ENCODE peak calls at places on chromosomes 2 and 18, in seven cellular contexts. Y is A549, M is prostate gland, L is WERI-Rb-1, H is IMR-90, Z is psoas muscle, V is ovary. F is an unnamed sample.

GRCh38 chr2:102103992-102104871 is 38.3 kb upstream of the IL1R1 start:
- DNase-seq in Y (peak; percentile 71), M (peak; percentile 69), L (no peak), H (peak; percentile 94), Z (peak; percentile 90), V (peak; percentile 66), F (peak; percentile 22)

GRCh38 chr2:235314371-235314915 is 179.4 kb upstream of the AGAP1 start:
- DNase-seq in Y (no peak), M (no peak), L (no peak), H (no peak), Z (no peak), V (no peak), F (no peak)

GRCh38 chr2:10548626-10549025 is 100.5 kb upstream of the ODC1 start:
- DNase-seq in Y (no peak), M (no peak), L (peak; percentile 85), H (peak; percentile 16), Z (no peak), V (no peak), F (no peak)

GRCh38 chr2:71100195-71100964 is 29.6 kb downstream of the MCEE start:
- DNase-seq in Y (peak; percentile 74), M (peak; percentile 35), L (peak; percentile 80), H (peak; percentile 70), Z (peak; percentile 66), V (no peak), F (peak; percentile 34)

GRCh38 chr2:3299703-3300102 is 77.9 kb downstream of the EIPR1 start:
- DNase-seq in Y (no peak), M (no peak), L (no peak), H (no peak), Z (no peak), V (no peak), F (no peak)

GRCh38 chr2:67865871-67866386 is 196.9 kb downstream of the C1D start:
- DNase-seq in Y (no peak), M (no peak), L (no peak), H (no peak), Z (no peak), V (no peak), F (no peak)

GRCh38 chr2:106160786-106161261 is 33.3 kb downstream of the UXS1 start:
- DNase-seq in Y (no peak), M (no peak), L (no peak), H (no peak), Z (peak; percentile 72), V (no peak), F (peak; percentile 44)

GRCh38 chr2:120684691-120685402 is 50.8 kb upstream of the GLI2 start:
- DNase-seq in Y (no peak), M (no peak), L (no peak), H (peak; percentile 72), Z (no peak), V (no peak), F (no peak)

GRCh38 chr18:10046178-10046807 is 132.5 kb downstream of the VAPA start:
- DNase-seq in Y (no peak), M (no peak), L (no peak), H (no peak), Z (no peak), V (no peak), F (no peak)

GRCh38 chr2:24492283-24493272 is 1.5 kb downstream of the NCOA1 start:
- DNase-seq in Y (no peak), M (peak; percentile 12), L (no peak), H (no peak), Z (no peak), V (no peak), F (no peak)

DNA sequence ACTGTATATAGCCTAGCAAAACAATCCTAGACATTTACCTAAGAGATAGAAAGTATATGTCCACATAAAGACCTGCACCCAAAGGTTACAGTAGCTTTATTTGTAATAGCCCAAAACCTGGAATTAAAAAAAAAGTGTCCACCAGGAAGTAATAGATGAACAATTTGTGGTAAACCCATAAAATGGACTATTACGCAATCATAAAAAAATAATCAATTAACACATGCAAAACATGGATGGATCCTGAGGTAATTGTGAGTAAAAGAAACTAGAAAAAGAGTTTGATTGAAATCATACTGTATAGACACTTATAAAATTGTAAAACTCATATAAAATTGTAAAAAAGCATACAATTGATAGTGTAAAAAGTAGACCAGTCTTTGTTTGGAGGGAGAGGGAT is 673.0 kb upstream of the ZNF804A start:
- DNase-seq in Y (no peak), M (no peak), L (no peak), H (no peak), Z (no peak), V (no peak), F (no peak)
- H3K9me3 ChIP-seq in Y (no peaks in the 10 kb centered on the region), M (no peaks in the 10 kb centered on the region), L (no peaks in the 10 kb centered on the region), H (peaks cover 7% of the 10 kb centered on the region), Z (peaks cover 17% of the 10 kb centered on the region), V (no peaks in the 10 kb centered on the region), F (peaks cover 7% of the 10 kb centered on the region)

GRCh38 chr2:43464546-43464945 is 131.3 kb downstream of the THADA start:
- DNase-seq in Y (no peak), M (no peak), L (no peak), H (peak; percentile 23), Z (peak; percentile 55), V (peak; percentile 48), F (no peak)

GRCh38 chr2:43467889-43468288 is 127.9 kb downstream of the THADA start:
- DNase-seq in Y (no peak), M (no peak), L (no peak), H (peak; percentile 63), Z (no peak), V (no peak), F (no peak)

GRCh38 chr2:43462866-43463641 is 132.8 kb downstream of the THADA start:
- DNase-seq in Y (peak; percentile 41), M (peak; percentile 71), L (no peak), H (no peak), Z (no peak), V (no peak), F (no peak)

GRCh38 chr2:43461461-43462073 is 134.3 kb downstream of the THADA start:
- DNase-seq in Y (no peak), M (no peak), L (no peak), H (no peak), Z (no peak), V (no peak), F (no peak)

GRCh38 chr2:43465234-43465633 is 130.6 kb downstream of the THADA start:
- DNase-seq in Y (no peak), M (no peak), L (no peak), H (no peak), Z (no peak), V (no peak), F (no peak)
- H3K27ac ChIP-seq in Y (no peak overlapping the region), M (peak overlapping the region; percentile 26), L (no peak overlapping the region), H (peak overlapping the region; percentile 60), Z (no peak overlapping the region), V (peak overlapping the region; percentile 67), F (no peak overlapping the region)

DNA sequence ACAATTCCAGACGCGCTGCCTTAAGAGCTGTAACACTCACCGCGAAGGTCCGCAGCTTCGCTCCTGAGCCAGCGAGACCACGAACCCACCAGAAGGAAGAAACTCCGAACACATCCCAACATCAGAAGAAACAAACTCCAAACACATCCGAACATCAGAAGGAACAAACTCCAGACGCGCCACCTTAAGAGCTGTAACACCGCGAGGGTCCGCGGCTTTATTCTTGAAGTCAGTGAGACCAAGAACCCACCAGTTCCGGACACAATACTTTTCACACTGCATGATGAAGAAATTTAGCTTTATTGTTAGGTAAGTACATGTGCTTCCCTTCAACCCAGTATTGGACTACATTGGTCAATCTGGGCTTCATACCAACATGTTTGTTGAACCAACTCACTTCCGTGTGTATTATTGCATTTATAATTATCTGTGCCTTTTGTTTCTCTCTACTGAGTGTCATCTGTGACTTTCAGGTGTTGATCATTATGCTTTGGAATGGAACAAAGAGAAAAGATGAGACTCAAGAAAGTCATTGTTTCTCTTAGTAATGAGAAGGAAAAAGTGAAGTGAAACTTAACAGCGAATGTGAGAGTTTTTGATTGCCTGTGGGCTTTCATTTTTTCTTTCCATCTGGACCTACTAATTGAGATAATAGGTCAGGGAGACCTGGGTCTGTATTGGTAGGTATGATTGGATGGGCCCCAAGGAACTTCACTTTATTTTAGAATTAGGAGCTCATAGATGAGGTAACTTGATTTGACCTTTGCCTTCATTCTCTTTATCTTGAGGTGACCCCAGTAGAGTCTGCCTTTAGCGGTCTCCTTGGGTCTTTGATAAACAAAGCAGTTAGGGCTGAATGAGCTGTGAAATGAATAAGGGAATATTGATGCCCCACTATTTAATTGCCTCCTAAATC is 76.1 kb upstream of the CAVIN2 start:
- DNase-seq in Y (no peak), M (no peak), L (no peak), H (no peak), Z (no peak), V (no peak), F (no peak)
- H3K9me3 ChIP-seq in Y (no peaks in the 10 kb centered on the region), M (no peaks in the 10 kb centered on the region), L (no peaks in the 10 kb centered on the region), H (no peaks in the 10 kb centered on the region), Z (no peaks in the 10 kb centered on the region), V (no peaks in the 10 kb centered on the region), F (no peaks in the 10 kb centered on the region)

GRCh38 chr2:137980459-137980858 is 16.2 kb downstream of the HNMT start:
- DNase-seq in Y (no peak), M (no peak), L (no peak), H (no peak), Z (no peak), V (no peak), F (no peak)

GRCh38 chr2:137976274-137976673 is 12.0 kb downstream of the HNMT start:
- DNase-seq in Y (no peak), M (no peak), L (no peak), H (no peak), Z (no peak), V (no peak), F (no peak)

GRCh38 chr2:137975280-137976271 is 11.3 kb downstream of the HNMT start:
- DNase-seq in Y (no peak), M (peak; percentile 73), L (no peak), H (no peak), Z (no peak), V (no peak), F (no peak)

GRCh38 chr2:137981112-137981679 is 16.9 kb downstream of the HNMT start:
- DNase-seq in Y (no peak), M (no peak), L (no peak), H (no peak), Z (no peak), V (no peak), F (no peak)

DNA sequence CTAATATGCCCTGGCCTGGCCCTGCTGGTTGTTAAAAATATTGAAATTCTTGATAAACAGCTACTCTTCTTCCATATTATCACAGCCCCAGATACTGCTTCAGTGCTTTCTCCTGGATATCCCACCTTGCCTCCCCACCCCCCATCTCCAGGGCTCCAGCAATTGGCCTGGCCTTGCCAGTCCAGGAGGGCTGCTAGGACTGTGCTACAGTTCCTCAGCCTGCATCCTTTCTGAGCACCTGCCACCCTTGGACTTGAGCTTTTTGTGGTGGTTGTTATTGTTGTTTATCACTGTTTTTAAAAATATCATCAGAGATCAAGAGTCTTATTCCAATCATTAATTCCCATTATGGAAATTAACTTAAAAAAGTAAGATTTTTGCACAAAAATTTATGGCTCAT is 13.5 kb downstream of the HNMT start:
- DNase-seq in Y (no peak), M (no peak), L (no peak), H (no peak), Z (no peak), V (no peak), F (no peak)
- H3K27ac ChIP-seq in Y (no peak overlapping the region), M (no peak overlapping the region), L (no peak overlapping the region), H (no peak overlapping the region), Z (no peak overlapping the region), V (no peak overlapping the region), F (no peak overlapping the region)

DNA sequence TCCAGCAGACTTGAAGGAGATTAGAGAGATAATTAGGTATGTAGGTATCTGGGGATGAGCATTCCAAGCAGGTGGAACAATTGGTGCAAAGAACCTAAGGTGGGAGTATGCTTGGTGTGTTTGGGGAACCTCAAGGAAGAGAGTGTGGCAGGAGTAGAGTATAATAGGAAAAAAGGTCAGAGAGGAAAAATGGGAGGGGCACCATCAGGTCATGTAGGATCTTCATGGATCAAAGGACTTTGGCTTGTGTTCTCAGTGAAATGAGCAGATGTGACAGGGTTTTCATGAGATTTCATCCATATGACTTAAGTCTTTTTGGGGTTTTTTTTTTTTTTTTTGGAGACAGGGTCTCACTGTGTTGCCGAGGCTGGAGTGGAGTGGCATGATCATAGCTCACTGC is 47.3 kb downstream of the RBBP8 start:
- DNase-seq in Y (no peak), M (no peak), L (no peak), H (no peak), Z (no peak), V (no peak), F (no peak)
- H3K9me3 ChIP-seq in Y (no peaks in the 10 kb centered on the region), M (no peaks in the 10 kb centered on the region), L (no peaks in the 10 kb centered on the region), H (no peaks in the 10 kb centered on the region), Z (no peaks in the 10 kb centered on the region), V (no peaks in the 10 kb centered on the region), F (no peaks in the 10 kb centered on the region)